ENCODE peak calls at places on chromosomes 5 and 9, in ten cellular contexts. One of them, this sample, is unnamed.

GRCh38 chr5:177473461-177473991 is at the start of gene DBN1:
- DNase-seq in fibroblast of pulmonary artery: peak
- DNase-seq in K562: peak
- DNase-seq in upper lobe of right lung: peak
- DNase-seq in HepG2: no peak
- DNase-seq in nephron progenitor cell: peak
- DNase-seq in GM13977: peak
- DNase-seq in heart right ventricle: peak
- DNase-seq in mucosa of descending colon: peak
- DNase-seq in fibroblast of the aortic adventitia: peak
- DNase-seq in this sample: no peak

GRCh38 chr5:142540774-142541466 is 145.0 kb downstream of the FGF1 start:
- DNase-seq in fibroblast of pulmonary artery: peak
- DNase-seq in K562: no peak
- DNase-seq in upper lobe of right lung: no peak
- DNase-seq in HepG2: no peak
- DNase-seq in nephron progenitor cell: no peak
- DNase-seq in GM13977: no peak
- DNase-seq in heart right ventricle: peak
- DNase-seq in mucosa of descending colon: no peak
- DNase-seq in fibroblast of the aortic adventitia: peak
- DNase-seq in this sample: no peak

GRCh38 chr5:73369283-73369682 is 79.3 kb downstream of the FOXD1 start:
- DNase-seq in fibroblast of pulmonary artery: no peak
- DNase-seq in K562: no peak
- DNase-seq in upper lobe of right lung: no peak
- DNase-seq in HepG2: no peak
- DNase-seq in nephron progenitor cell: no peak
- DNase-seq in GM13977: no peak
- DNase-seq in heart right ventricle: no peak
- DNase-seq in mucosa of descending colon: no peak
- DNase-seq in fibroblast of the aortic adventitia: peak
- DNase-seq in this sample: no peak

GRCh38 chr5:59565551-59565950 is 328.0 kb downstream of the PDE4D start:
- DNase-seq in fibroblast of pulmonary artery: no peak
- DNase-seq in K562: no peak
- DNase-seq in upper lobe of right lung: no peak
- DNase-seq in HepG2: no peak
- DNase-seq in nephron progenitor cell: no peak
- DNase-seq in GM13977: no peak
- DNase-seq in heart right ventricle: no peak
- DNase-seq in mucosa of descending colon: no peak
- DNase-seq in fibroblast of the aortic adventitia: no peak
- DNase-seq in this sample: no peak

GRCh38 chr9:18947772-18948391 is 85.1 kb downstream of the SAXO1 start:
- DNase-seq in fibroblast of pulmonary artery: no peak
- DNase-seq in K562: no peak
- DNase-seq in upper lobe of right lung: no peak
- DNase-seq in HepG2: no peak
- DNase-seq in nephron progenitor cell: no peak
- DNase-seq in GM13977: no peak
- DNase-seq in heart right ventricle: no peak
- DNase-seq in mucosa of descending colon: no peak
- DNase-seq in fibroblast of the aortic adventitia: no peak
- DNase-seq in this sample: no peak

GRCh38 chr5:157464518-157465171 is 4.6 kb downstream of the NIPAL4 start:
- DNase-seq in fibroblast of pulmonary artery: peak
- DNase-seq in K562: peak
- DNase-seq in upper lobe of right lung: no peak
- DNase-seq in HepG2: no peak
- DNase-seq in nephron progenitor cell: no peak
- DNase-seq in GM13977: peak
- DNase-seq in heart right ventricle: no peak
- DNase-seq in mucosa of descending colon: no peak
- DNase-seq in fibroblast of the aortic adventitia: peak
- DNase-seq in this sample: peak

GRCh38 chr5:53407373-53407772 is 73.1 kb upstream of the FST start:
- DNase-seq in fibroblast of pulmonary artery: peak
- DNase-seq in K562: no peak
- DNase-seq in upper lobe of right lung: no peak
- DNase-seq in HepG2: no peak
- DNase-seq in nephron progenitor cell: no peak
- DNase-seq in GM13977: no peak
- DNase-seq in heart right ventricle: no peak
- DNase-seq in mucosa of descending colon: no peak
- DNase-seq in fibroblast of the aortic adventitia: peak
- DNase-seq in this sample: no peak

GRCh38 chr9:70374962-70375618 is 39.4 kb downstream of the KLF9 start:
- DNase-seq in fibroblast of pulmonary artery: no peak
- DNase-seq in K562: no peak
- DNase-seq in upper lobe of right lung: peak
- DNase-seq in HepG2: no peak
- DNase-seq in nephron progenitor cell: no peak
- DNase-seq in GM13977: no peak
- DNase-seq in heart right ventricle: no peak
- DNase-seq in mucosa of descending colon: no peak
- DNase-seq in fibroblast of the aortic adventitia: no peak
- DNase-seq in this sample: no peak

GRCh38 chr5:68342693-68343092 is 127.1 kb downstream of the PIK3R1 start:
- DNase-seq in fibroblast of pulmonary artery: no peak
- DNase-seq in K562: no peak
- DNase-seq in upper lobe of right lung: no peak
- DNase-seq in HepG2: no peak
- DNase-seq in nephron progenitor cell: no peak
- DNase-seq in GM13977: no peak
- DNase-seq in heart right ventricle: no peak
- DNase-seq in mucosa of descending colon: no peak
- DNase-seq in fibroblast of the aortic adventitia: no peak
- DNase-seq in this sample: no peak

GRCh38 chr5:87541033-87541432 is 128.3 kb upstream of the CCNH start:
- DNase-seq in fibroblast of pulmonary artery: peak
- DNase-seq in K562: no peak
- DNase-seq in upper lobe of right lung: no peak
- DNase-seq in HepG2: no peak
- DNase-seq in nephron progenitor cell: no peak
- DNase-seq in GM13977: no peak
- DNase-seq in heart right ventricle: peak
- DNase-seq in mucosa of descending colon: peak
- DNase-seq in fibroblast of the aortic adventitia: peak
- DNase-seq in this sample: peak

GRCh38 chr5:67306997-67307580 is 110.5 kb upstream of the CD180 start:
- DNase-seq in fibroblast of pulmonary artery: no peak
- DNase-seq in K562: no peak
- DNase-seq in upper lobe of right lung: no peak
- DNase-seq in HepG2: no peak
- DNase-seq in nephron progenitor cell: no peak
- DNase-seq in GM13977: no peak
- DNase-seq in heart right ventricle: no peak
- DNase-seq in mucosa of descending colon: no peak
- DNase-seq in fibroblast of the aortic adventitia: no peak
- DNase-seq in this sample: no peak

GRCh38 chr5:152556779-152557178 is 151.7 kb upstream of the NMUR2 start:
- DNase-seq in fibroblast of pulmonary artery: no peak
- DNase-seq in K562: no peak
- DNase-seq in upper lobe of right lung: no peak
- DNase-seq in HepG2: no peak
- DNase-seq in nephron progenitor cell: no peak
- DNase-seq in GM13977: no peak
- DNase-seq in heart right ventricle: no peak
- DNase-seq in mucosa of descending colon: no peak
- DNase-seq in fibroblast of the aortic adventitia: no peak
- DNase-seq in this sample: no peak

GRCh38 chr5:162128117-162128516 is 60.5 kb downstream of the GABRG2 start:
- DNase-seq in fibroblast of pulmonary artery: no peak
- DNase-seq in K562: no peak
- DNase-seq in upper lobe of right lung: no peak
- DNase-seq in HepG2: no peak
- DNase-seq in nephron progenitor cell: no peak
- DNase-seq in GM13977: no peak
- DNase-seq in heart right ventricle: no peak
- DNase-seq in mucosa of descending colon: no peak
- DNase-seq in fibroblast of the aortic adventitia: no peak
- DNase-seq in this sample: no peak

DNA sequence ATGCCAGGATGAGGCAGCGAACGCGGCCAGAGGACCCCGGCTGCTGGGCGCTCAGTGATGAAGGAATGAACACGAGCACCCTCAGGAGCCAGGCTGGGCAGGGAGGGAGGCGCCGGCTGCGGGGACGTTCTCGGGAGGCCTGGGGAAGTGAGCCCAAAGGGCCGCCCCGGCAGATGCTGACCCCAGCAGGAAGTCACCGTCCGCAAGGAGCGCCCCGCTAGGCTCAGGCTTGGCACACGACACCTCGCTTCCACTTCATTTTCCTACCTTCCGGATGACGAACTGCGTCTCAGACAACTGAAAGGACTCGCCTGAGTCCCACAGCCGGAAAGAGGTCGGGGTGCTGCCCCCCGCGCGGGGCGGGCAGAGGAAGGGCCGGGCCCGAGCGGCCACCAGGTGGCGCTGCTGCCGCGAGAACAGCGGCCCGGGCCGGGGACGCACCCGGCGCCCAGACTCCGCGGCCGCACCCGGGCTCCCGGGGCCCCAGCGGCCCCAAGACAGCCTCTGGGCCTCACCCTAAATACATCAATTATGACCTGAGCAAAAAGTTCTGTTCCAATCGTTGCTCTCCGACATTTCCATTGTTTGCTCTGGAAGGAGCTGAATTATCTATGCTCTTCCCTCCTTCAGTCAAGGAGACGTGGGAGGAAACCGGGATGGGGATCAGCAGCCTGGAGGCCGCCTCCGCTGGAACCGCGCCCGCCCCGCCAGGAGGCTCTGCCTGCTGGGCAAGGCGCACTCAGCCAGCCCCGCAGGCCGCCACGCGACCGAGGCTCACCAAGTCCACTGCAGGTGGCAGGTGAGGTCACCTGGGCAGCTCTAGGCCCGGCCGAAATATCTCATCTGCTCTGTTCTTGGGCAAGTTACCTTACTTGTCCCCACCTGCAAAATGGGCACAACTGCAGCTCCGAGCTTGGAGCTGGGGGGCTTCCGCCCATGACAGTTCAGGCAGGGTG is 107.0 kb downstream of the ZNF354C start:
- DNase-seq in fibroblast of pulmonary artery: peak
- DNase-seq in K562: peak
- DNase-seq in upper lobe of right lung: peak
- DNase-seq in HepG2: no peak
- DNase-seq in nephron progenitor cell: peak
- DNase-seq in GM13977: peak
- DNase-seq in heart right ventricle: peak
- DNase-seq in mucosa of descending colon: peak
- DNase-seq in fibroblast of the aortic adventitia: peak
- DNase-seq in this sample: no peak
- TF ChIP-seq CTCF in fibroblast of pulmonary artery: peak
- TF ChIP-seq CTCF in K562: peak
- TF ChIP-seq CTCF in upper lobe of right lung: peak
- TF ChIP-seq CTCF in HepG2: peak
- TF ChIP-seq CTCF in nephron progenitor cell: peak
- TF ChIP-seq CTCF in GM13977: peak
- TF ChIP-seq CTCF in heart right ventricle: peak
- TF ChIP-seq CTCF in mucosa of descending colon: peak
- TF ChIP-seq CTCF in fibroblast of the aortic adventitia: peak
- TF ChIP-seq CTCF in this sample: peak

GRCh38 chr5:129541648-129542251 is 81.7 kb downstream of the ADAMTS19 start:
- DNase-seq in fibroblast of pulmonary artery: peak
- DNase-seq in K562: peak
- DNase-seq in upper lobe of right lung: no peak
- DNase-seq in HepG2: peak
- DNase-seq in nephron progenitor cell: no peak
- DNase-seq in GM13977: no peak
- DNase-seq in heart right ventricle: no peak
- DNase-seq in mucosa of descending colon: no peak
- DNase-seq in fibroblast of the aortic adventitia: no peak
- DNase-seq in this sample: no peak
- TF ChIP-seq CTCF in fibroblast of pulmonary artery: peak
- TF ChIP-seq CTCF in K562: no peak
- TF ChIP-seq CTCF in upper lobe of right lung: no peak
- TF ChIP-seq CTCF in HepG2: no peak
- TF ChIP-seq CTCF in nephron progenitor cell: peak
- TF ChIP-seq CTCF in GM13977: peak
- TF ChIP-seq CTCF in heart right ventricle: no peak
- TF ChIP-seq CTCF in mucosa of descending colon: no peak
- TF ChIP-seq CTCF in fibroblast of the aortic adventitia: no peak
- TF ChIP-seq CTCF in this sample: peak

DNA sequence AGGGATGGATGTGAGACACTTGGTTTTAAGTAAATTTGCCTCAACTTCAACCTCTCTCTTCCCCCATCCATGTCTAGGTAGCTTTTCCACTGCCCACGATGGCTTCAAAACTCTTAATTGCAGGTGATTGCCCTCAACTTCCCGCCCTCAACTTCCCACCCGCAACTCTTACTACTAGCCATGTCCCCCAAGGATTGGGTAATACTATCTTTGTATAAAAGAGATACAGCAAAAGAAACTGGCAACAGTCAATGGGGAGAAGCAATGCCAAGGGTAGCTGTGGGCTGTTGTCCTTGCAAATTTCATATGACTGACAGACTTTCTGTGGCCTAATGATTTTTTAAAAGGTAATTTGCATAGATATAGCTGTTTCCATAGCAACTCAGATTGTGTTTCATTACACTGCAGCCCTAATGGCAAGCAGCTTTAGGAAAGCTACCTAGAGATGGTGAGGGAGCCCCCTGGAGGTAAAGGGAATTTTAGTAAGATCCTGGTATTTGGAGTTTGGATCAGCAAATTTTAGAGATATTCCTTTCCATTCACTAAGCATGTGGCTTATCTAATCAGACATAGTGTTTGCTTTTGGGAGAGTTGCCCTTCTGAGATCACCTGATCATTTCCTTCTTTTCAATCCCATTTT is 421.5 kb upstream of the DAP start:
- DNase-seq in fibroblast of pulmonary artery: peak
- DNase-seq in K562: peak
- DNase-seq in upper lobe of right lung: no peak
- DNase-seq in HepG2: peak
- DNase-seq in nephron progenitor cell: peak
- DNase-seq in GM13977: peak
- DNase-seq in heart right ventricle: no peak
- DNase-seq in mucosa of descending colon: no peak
- DNase-seq in fibroblast of the aortic adventitia: peak
- DNase-seq in this sample: no peak
- TF ChIP-seq CTCF in fibroblast of pulmonary artery: peak
- TF ChIP-seq CTCF in K562: peak
- TF ChIP-seq CTCF in upper lobe of right lung: peak
- TF ChIP-seq CTCF in HepG2: peak
- TF ChIP-seq CTCF in nephron progenitor cell: peak
- TF ChIP-seq CTCF in GM13977: peak
- TF ChIP-seq CTCF in heart right ventricle: no peak
- TF ChIP-seq CTCF in mucosa of descending colon: no peak
- TF ChIP-seq CTCF in fibroblast of the aortic adventitia: peak
- TF ChIP-seq CTCF in this sample: peak

DNA sequence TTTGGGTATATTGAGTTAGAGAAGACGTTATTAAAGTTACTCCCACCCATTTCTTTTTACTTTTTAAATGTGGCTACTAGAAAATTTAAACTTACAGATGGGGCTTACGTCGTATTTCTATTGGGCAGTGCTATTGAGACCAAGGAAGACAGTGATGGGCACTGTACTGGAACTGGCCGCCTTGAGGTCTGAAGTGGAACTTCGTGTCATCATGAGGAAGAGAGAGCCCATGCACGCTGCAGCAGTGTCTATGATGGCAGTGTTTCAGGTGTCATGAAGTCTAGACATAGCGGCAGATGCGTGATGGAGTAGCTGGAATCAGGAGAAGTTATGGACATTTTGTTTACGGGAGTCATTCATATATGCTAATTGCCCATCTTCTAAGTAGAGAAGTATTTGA is 143.7 kb downstream of the LRRC70 start:
- DNase-seq in fibroblast of pulmonary artery: no peak
- DNase-seq in K562: peak
- DNase-seq in upper lobe of right lung: no peak
- DNase-seq in HepG2: peak
- DNase-seq in nephron progenitor cell: no peak
- DNase-seq in GM13977: no peak
- DNase-seq in heart right ventricle: no peak
- DNase-seq in mucosa of descending colon: no peak
- DNase-seq in fibroblast of the aortic adventitia: no peak
- DNase-seq in this sample: no peak
- TF ChIP-seq CTCF in fibroblast of pulmonary artery: no peak
- TF ChIP-seq CTCF in K562: peak
- TF ChIP-seq CTCF in upper lobe of right lung: no peak
- TF ChIP-seq CTCF in HepG2: no peak
- TF ChIP-seq CTCF in nephron progenitor cell: no peak
- TF ChIP-seq CTCF in GM13977: no peak
- TF ChIP-seq CTCF in heart right ventricle: no peak
- TF ChIP-seq CTCF in mucosa of descending colon: no peak
- TF ChIP-seq CTCF in fibroblast of the aortic adventitia: no peak
- TF ChIP-seq CTCF in this sample: no peak